ENCODE peak calls at places on chromosome 17, in eight cellular contexts. O, C, X, T, F, Y, I and G are unnamed samples.

GRCh38 chr17:27352481-27353460 is 58.9 kb downstream of the WSB1 start:
- DNase-seq in O (no peak), C (no peak), X (no peak), T (no peak), F (no peak), Y (no peak), I (no peak), G (no peak)

GRCh38 chr17:29089601-29090044 is 46.7 kb downstream of the PIPOX start:
- DNase-seq in O (no peak), C (no peak), X (no peak), T (no peak), F (no peak), Y (no peak), I (no peak), G (no peak)

GRCh38 chr17:3885970-3886369 is 6.9 kb downstream of the CAMKK1 start:
- DNase-seq in O (no peak), C (peak), X (no peak), T (peak), F (no peak), Y (peak), I (peak), G (no peak)

GRCh38 chr17:42339221-42339620 is 49.0 kb downstream of the STAT3 start:
- DNase-seq in O (no peak), C (no peak), X (no peak), T (no peak), F (no peak), Y (no peak), I (no peak), G (no peak)

GRCh38 chr17:66281671-66282369 is 20.6 kb upstream of the PRKCA start:
- DNase-seq in O (no peak), C (no peak), X (no peak), T (peak), F (no peak), Y (no peak), I (no peak), G (no peak)

GRCh38 chr17:16418684-16419066 is 3.3 kb downstream of the TRPV2 start:
- DNase-seq in O (no peak), C (no peak), X (no peak), T (no peak), F (no peak), Y (no peak), I (no peak), G (no peak)

GRCh38 chr17:82029391-82029790 is 2.1 kb upstream of the RAC3 start:
- DNase-seq in O (no peak), C (no peak), X (peak), T (no peak), F (no peak), Y (no peak), I (no peak), G (no peak)

GRCh38 chr17:78583091-78583490 is 5.9 kb upstream of the DNAH17 start:
- DNase-seq in O (no peak), C (peak), X (no peak), T (no peak), F (no peak), Y (no peak), I (no peak), G (no peak)

GRCh38 chr17:39804839-39805238 is 59.3 kb downstream of the IKZF3 start:
- DNase-seq in O (no peak), C (no peak), X (no peak), T (no peak), F (no peak), Y (no peak), I (no peak), G (no peak)

GRCh38 chr17:47914296-47914948 is 18.4 kb downstream of the SP2 start:
- DNase-seq in O (no peak), C (no peak), X (no peak), T (no peak), F (no peak), Y (no peak), I (no peak), G (no peak)

GRCh38 chr17:42438600-42439567 is 15.8 kb upstream of the CAVIN1 start:
- DNase-seq in O (no peak), C (peak), X (no peak), T (no peak), F (no peak), Y (no peak), I (no peak), G (peak)

GRCh38 chr17:6596076-6596475 is 39.7 kb upstream of the PITPNM3 start:
- DNase-seq in O (no peak), C (no peak), X (no peak), T (no peak), F (no peak), Y (no peak), I (peak), G (no peak)

GRCh38 chr17:75750661-75751423 is 14.2 kb downstream of the GALK1 start:
- DNase-seq in O (no peak), C (no peak), X (no peak), T (no peak), F (no peak), Y (no peak), I (no peak), G (no peak)

GRCh38 chr17:21019976-21020575 is 22.7 kb downstream of the USP22 start:
- DNase-seq in O (no peak), C (no peak), X (no peak), T (no peak), F (no peak), Y (no peak), I (peak), G (peak)

GRCh38 chr17:65092262-65092661 is 35.7 kb upstream of the GNA13 start:
- DNase-seq in O (no peak), C (peak), X (no peak), T (peak), F (no peak), Y (no peak), I (peak), G (no peak)

GRCh38 chr17:32575865-32576264 is 89.1 kb downstream of the CDK5R1 start:
- DNase-seq in O (no peak), C (no peak), X (no peak), T (no peak), F (no peak), Y (no peak), I (no peak), G (no peak)

GRCh38 chr17:43025290-43025657 is 243 bp downstream of the RND2 start:
- DNase-seq in O (no peak), C (no peak), X (no peak), T (no peak), F (no peak), Y (no peak), I (no peak), G (no peak)

GRCh38 chr17:77324227-77324626 is 183.5 kb downstream of the SEC14L1 start:
- DNase-seq in O (no peak), C (no peak), X (no peak), T (no peak), F (no peak), Y (no peak), I (no peak), G (no peak)

GRCh38 chr17:73430165-73430680 is 118.4 kb upstream of the CDC42EP4 start:
- DNase-seq in O (no peak), C (no peak), X (no peak), T (no peak), F (no peak), Y (no peak), I (no peak), G (no peak)

GRCh38 chr17:37389160-37389559 is 13.4 kb downstream of the C17orf78 start:
- DNase-seq in O (no peak), C (no peak), X (no peak), T (no peak), F (no peak), Y (no peak), I (peak), G (no peak)

GRCh38 chr17:80892900-80893603 is 98.6 kb upstream of the CHMP6 start:
- DNase-seq in O (no peak), C (peak), X (no peak), T (peak), F (no peak), Y (peak), I (peak), G (no peak)

GRCh38 chr17:80789356-80789902 is 202.2 kb upstream of the CHMP6 start:
- DNase-seq in O (peak), C (peak), X (no peak), T (peak), F (peak), Y (peak), I (peak), G (no peak)

GRCh38 chr17:77479372-77479781 is 338.6 kb downstream of the SEC14L1 start:
- DNase-seq in O (no peak), C (peak), X (no peak), T (no peak), F (no peak), Y (no peak), I (no peak), G (no peak)

GRCh38 chr17:12089809-12090384 is 69.2 kb downstream of the MAP2K4 start:
- DNase-seq in O (peak), C (peak), X (no peak), T (no peak), F (peak), Y (no peak), I (peak), G (no peak)

GRCh38 chr17:78341559-78342437 is 18.1 kb downstream of the SOCS3 start:
- DNase-seq in O (no peak), C (peak), X (peak), T (no peak), F (no peak), Y (peak), I (peak), G (peak)

GRCh38 chr17:699350-699749 is 15.3 kb downstream of the VPS53 start:
- DNase-seq in O (no peak), C (no peak), X (no peak), T (no peak), F (no peak), Y (no peak), I (no peak), G (no peak)

GRCh38 chr17:44917456-44917855 is 2.2 kb upstream of the GFAP start:
- DNase-seq in O (no peak), C (no peak), X (peak), T (no peak), F (no peak), Y (no peak), I (no peak), G (no peak)

GRCh38 chr17:42411905-42412679 is 11.0 kb downstream of the CAVIN1 start:
- DNase-seq in O (no peak), C (no peak), X (no peak), T (no peak), F (no peak), Y (no peak), I (no peak), G (no peak)

GRCh38 chr17:58487589-58488427 is at the start of gene HSF5:
- DNase-seq in O (no peak), C (peak), X (peak), T (no peak), F (no peak), Y (no peak), I (no peak), G (peak)

GRCh38 chr17:64457156-64457555 is 8.2 kb downstream of the MILR1 start:
- DNase-seq in O (no peak), C (no peak), X (no peak), T (no peak), F (no peak), Y (no peak), I (peak), G (no peak)

GRCh38 chr17:10099051-10099571 is 99.3 kb downstream of the GAS7 start:
- DNase-seq in O (peak), C (no peak), X (no peak), T (peak), F (no peak), Y (no peak), I (peak), G (no peak)

GRCh38 chr17:70773210-70773609 is 603.9 kb downstream of the KCNJ2 start:
- DNase-seq in O (no peak), C (no peak), X (no peak), T (no peak), F (no peak), Y (no peak), I (no peak), G (no peak)

GRCh38 chr17:78441271-78441986 is 63.0 kb downstream of the PGS1 start:
- DNase-seq in O (no peak), C (peak), X (no peak), T (no peak), F (no peak), Y (no peak), I (no peak), G (no peak)

GRCh38 chr17:50270430-50271172 is 3.7 kb upstream of the TMEM92 start:
- DNase-seq in O (no peak), C (no peak), X (peak), T (peak), F (no peak), Y (peak), I (peak), G (no peak)

GRCh38 chr17:33944412-33944811 is 310.7 kb upstream of the CCL2 start:
- DNase-seq in O (no peak), C (no peak), X (no peak), T (no peak), F (no peak), Y (no peak), I (no peak), G (no peak)

GRCh38 chr17:49422714-49423113 is 8.0 kb upstream of the PHB1 start:
- DNase-seq in O (no peak), C (no peak), X (no peak), T (no peak), F (no peak), Y (no peak), I (no peak), G (no peak)

GRCh38 chr17:42296012-42296411 is 7.7 kb downstream of the STAT5A start:
- DNase-seq in O (no peak), C (no peak), X (no peak), T (no peak), F (no peak), Y (no peak), I (no peak), G (no peak)

GRCh38 chr17:21214777-21215541 is 998 bp upstream of the TMEM11 start:
- DNase-seq in O (no peak), C (peak), X (no peak), T (no peak), F (no peak), Y (peak), I (peak), G (no peak)